ENCODE peak calls at places on chromosome 22, in seven cellular contexts. Y is heart left ventricle, L is lower leg skin, J is HCT116, S is transverse colon, D is ovary, G is IMR-90. B is an unnamed sample.

GRCh38 chr22:38866399-38867123 is 5.5 kb downstream of the CBX6 start:
- DNase-seq in Y (no peak), L (no peak), J (no peak), S (no peak), D (peak), G (no peak), B (no peak)

GRCh38 chr22:44584256-44584902 is 86.3 kb upstream of the RTL6 start:
- DNase-seq in Y (peak), L (peak), J (no peak), S (no peak), D (no peak), G (no peak), B (no peak)

GRCh38 chr22:46563381-46564083 is 26.1 kb upstream of the CELSR1 start:
- DNase-seq in Y (peak), L (no peak), J (peak), S (peak), D (peak), G (peak), B (peak)

GRCh38 chr22:24434472-24435322 is 7.3 kb downstream of the ADORA2A start:
- DNase-seq in Y (peak), L (peak), J (no peak), S (peak), D (no peak), G (no peak), B (peak)

GRCh38 chr22:25057013-25057881 is 104.7 kb downstream of the KIAA1671 start:
- DNase-seq in Y (peak), L (peak), J (peak), S (peak), D (peak), G (no peak), B (peak)

GRCh38 chr22:44881246-44881600 is 128.6 kb downstream of the PHF21B start:
- DNase-seq in Y (no peak), L (peak), J (no peak), S (no peak), D (no peak), G (no peak), B (no peak)

GRCh38 chr22:36644333-36644757 is 59.2 kb downstream of the CACNG2 start:
- DNase-seq in Y (no peak), L (no peak), J (peak), S (no peak), D (no peak), G (peak), B (no peak)

GRCh38 chr22:31828739-31829138 is 74.9 kb downstream of the DEPDC5 start:
- DNase-seq in Y (no peak), L (no peak), J (no peak), S (no peak), D (no peak), G (no peak), B (no peak)

GRCh38 chr22:37229012-37229804 is 14.9 kb downstream of the RAC2 start:
- DNase-seq in Y (no peak), L (no peak), J (peak), S (no peak), D (no peak), G (peak), B (no peak)

GRCh38 chr22:21564411-21564810 is 3.1 kb upstream of the UBE2L3 start:
- DNase-seq in Y (no peak), L (no peak), J (no peak), S (no peak), D (no peak), G (no peak), B (no peak)

GRCh38 chr22:21568207-21569075 is 927 bp downstream of the UBE2L3 start:
- DNase-seq in Y (peak), L (peak), J (no peak), S (peak), D (no peak), G (peak), B (no peak)

GRCh38 chr22:21570398-21570797 is 2.9 kb downstream of the UBE2L3 start:
- DNase-seq in Y (no peak), L (no peak), J (no peak), S (no peak), D (no peak), G (no peak), B (no peak)

GRCh38 chr22:21569459-21570161 is 2.1 kb downstream of the UBE2L3 start:
- DNase-seq in Y (no peak), L (no peak), J (no peak), S (no peak), D (no peak), G (no peak), B (no peak)

GRCh38 chr22:21567456-21568206 is at the start of gene UBE2L3:
- DNase-seq in Y (peak), L (peak), J (peak), S (peak), D (peak), G (peak), B (peak)
- TF ChIP-seq POLR2A in Y (peak), L (no peak), J (peak), S (peak), D (peak), G (peak), B (peak)

GRCh38 chr22:20312396-20313191 is 7.3 kb downstream of the DGCR6L start:
- DNase-seq in Y (no peak), L (peak), J (no peak), S (peak), D (peak), G (no peak), B (no peak)
- TF ChIP-seq POLR2A in Y (no peak), L (no peak), J (no peak), S (no peak), D (no peak), G (no peak), B (no peak)

GRCh38 chr22:43187171-43188099 is 501 bp upstream of the TTLL12 start:
- DNase-seq in Y (peak), L (peak), J (peak), S (peak), D (peak), G (peak), B (peak)
- TF ChIP-seq POLR2A in Y (peak), L (no peak), J (peak), S (peak), D (peak), G (peak), B (peak)

GRCh38 chr22:50474711-50475651 is at the start of gene SBF1:
- DNase-seq in Y (peak), L (peak), J (peak), S (peak), D (peak), G (peak), B (peak)
- TF ChIP-seq POLR2A in Y (peak), L (no peak), J (peak), S (peak), D (peak), G (peak), B (no peak)

GRCh38 chr22:42635531-42635930 is 4.9 kb downstream of the ATP5MGL start:
- DNase-seq in Y (peak), L (peak), J (peak), S (peak), D (no peak), G (peak), B (no peak)
- TF ChIP-seq POLR2A in Y (no peak), L (no peak), J (no peak), S (no peak), D (no peak), G (no peak), B (no peak)

DNA sequence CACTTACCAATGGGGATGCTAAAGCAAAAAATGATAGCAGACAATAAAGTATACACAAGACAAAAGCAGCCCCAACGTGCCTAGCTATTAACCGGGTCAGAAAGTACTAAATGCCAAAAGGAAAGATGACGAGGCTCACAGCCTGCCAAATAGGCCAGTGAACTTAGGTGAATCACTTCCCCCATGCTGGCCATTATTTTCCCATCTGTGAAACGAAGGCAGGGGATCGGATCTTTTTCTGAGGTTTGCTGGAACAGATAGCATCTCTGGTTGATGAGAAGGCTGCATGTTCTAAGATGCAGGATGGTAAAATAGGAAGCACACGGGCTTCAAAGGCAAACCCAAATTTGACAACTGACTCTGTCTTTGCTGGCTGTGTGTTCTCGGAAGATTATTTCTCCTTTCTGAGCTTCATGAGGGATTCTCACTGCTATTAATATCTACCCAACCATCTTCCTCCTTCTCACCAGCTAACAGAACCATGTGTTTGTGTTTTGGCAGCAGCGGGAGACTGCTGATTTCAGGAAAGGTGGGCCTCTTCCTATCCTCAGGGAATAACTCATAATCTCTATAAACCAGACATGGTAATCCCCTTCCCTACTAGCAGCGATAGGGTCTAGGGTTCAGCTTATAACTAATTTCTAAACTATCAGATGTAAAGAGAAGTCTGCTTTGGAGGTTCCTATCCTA is 390.7 kb downstream of the LARGE1 start:
- DNase-seq in Y (no peak), L (no peak), J (no peak), S (no peak), D (no peak), G (peak), B (no peak)
- TF ChIP-seq POLR2A in Y (no peak), L (no peak), J (no peak), S (no peak), D (no peak), G (no peak), B (no peak)

DNA sequence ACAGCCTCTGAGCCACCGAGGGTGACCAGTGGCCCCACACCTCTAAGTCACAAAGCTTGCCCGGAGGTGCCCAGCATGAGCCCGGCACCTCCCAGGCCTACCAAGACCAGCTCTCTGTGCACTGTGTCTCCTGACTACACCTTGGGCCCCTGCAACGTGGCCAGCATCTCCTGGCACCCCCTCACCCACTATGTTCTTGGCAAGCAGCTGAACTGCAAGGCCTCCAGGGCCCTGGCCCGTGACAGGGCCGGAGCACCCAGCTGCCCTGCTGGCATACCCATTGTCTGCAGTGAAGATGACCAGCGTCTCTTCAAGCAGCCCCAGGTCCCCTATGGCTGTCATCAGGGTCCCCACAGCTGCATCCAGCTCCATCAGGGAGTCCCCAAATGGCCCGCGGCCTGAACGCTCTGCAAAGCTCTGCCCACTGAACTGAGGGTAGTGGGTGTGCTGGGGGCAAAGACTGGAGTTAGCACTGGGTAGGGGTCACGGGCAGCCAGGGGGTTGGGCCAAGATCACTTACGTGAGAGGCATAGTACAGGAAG is 1.6 kb downstream of the ARSA start:
- DNase-seq in Y (no peak), L (no peak), J (no peak), S (no peak), D (no peak), G (no peak), B (no peak)
- TF ChIP-seq POLR2A in Y (no peak), L (no peak), J (no peak), S (no peak), D (no peak), G (no peak), B (no peak)

B was measured in GM12891.